ENCODE peak calls at places on chromosomes 1 and 21, in four cellular contexts. F is HepG2, Q is H1, O is K562. S is an unnamed sample.

GRCh38 chr1:178513278-178513983 is 522 bp downstream of the TEX35 start:
- DNase-seq in F (no peak), Q (no peak), O (no peak), S (no peak)

GRCh38 chr1:147264158-147264768 is 21.8 kb downstream of the CHD1L start:
- DNase-seq in F (no peak), Q (no peak), O (no peak), S (no peak)

GRCh38 chr1:97192872-97193572 is 471.4 kb downstream of the PTBP2 start:
- DNase-seq in F (no peak), Q (no peak), O (no peak), S (peak)

GRCh38 chr1:161092621-161093028 is 3.3 kb upstream of the NECTIN4 start:
- DNase-seq in F (no peak), Q (no peak), O (no peak), S (no peak)

GRCh38 chr21:35164971-35165483 is 115.9 kb upstream of the RUNX1 start:
- DNase-seq in F (no peak), Q (no peak), O (no peak), S (no peak)

GRCh38 chr1:104132386-104132973 is 382.8 kb downstream of the AMY1C start:
- DNase-seq in F (peak), Q (no peak), O (no peak), S (peak)

GRCh38 chr1:117365350-117366280 is 1.6 kb upstream of the MAN1A2 start:
- DNase-seq in F (no peak), Q (no peak), O (no peak), S (no peak)

GRCh38 chr1:178933709-178934573 is 63.1 kb upstream of the ANGPTL1 start:
- DNase-seq in F (no peak), Q (no peak), O (no peak), S (no peak)

GRCh38 chr1:204961765-204962419 is 81.1 kb upstream of the CNTN2 start:
- DNase-seq in F (no peak), Q (no peak), O (no peak), S (no peak)

DNA sequence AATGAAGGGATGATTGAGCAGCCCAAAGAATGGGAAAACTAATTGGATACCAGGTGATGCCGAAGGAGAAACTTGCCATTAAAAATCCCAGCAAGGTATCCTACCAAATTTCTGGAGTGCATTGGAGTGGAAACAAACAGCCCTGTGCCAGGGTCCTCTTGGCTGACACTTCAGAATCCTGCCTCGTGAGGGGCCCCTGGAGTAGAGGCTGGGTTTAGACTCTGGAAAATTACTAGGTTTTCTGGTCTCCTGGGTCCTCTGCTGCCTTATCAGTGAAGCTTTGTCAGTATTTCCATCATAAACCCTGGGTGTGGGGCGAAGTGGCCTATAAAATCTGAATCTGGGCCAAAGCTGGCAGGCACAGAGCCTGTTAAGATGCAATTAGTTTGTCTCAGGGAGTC is 289.1 kb upstream of the USP24 start:
- DNase-seq in F (no peak), Q (no peak), O (no peak), S (no peak)
- TF ChIP-seq SIN3A in F (no peak), Q (no peak), O (no peak), S (no peak)

GRCh38 chr1:70207492-70207891 is 2.1 kb upstream of the LRRC40 start:
- DNase-seq in F (no peak), Q (no peak), O (no peak), S (no peak)

GRCh38 chr1:70204139-70204538 is 1.2 kb downstream of the LRRC40 start:
- DNase-seq in F (no peak), Q (no peak), O (no peak), S (no peak)

GRCh38 chr1:70205076-70205436 is 323 bp downstream of the LRRC40 start:
- DNase-seq in F (no peak), Q (no peak), O (no peak), S (no peak)

GRCh38 chr1:70204578-70204977 is 801 bp downstream of the LRRC40 start:
- DNase-seq in F (no peak), Q (no peak), O (no peak), S (no peak)

DNA sequence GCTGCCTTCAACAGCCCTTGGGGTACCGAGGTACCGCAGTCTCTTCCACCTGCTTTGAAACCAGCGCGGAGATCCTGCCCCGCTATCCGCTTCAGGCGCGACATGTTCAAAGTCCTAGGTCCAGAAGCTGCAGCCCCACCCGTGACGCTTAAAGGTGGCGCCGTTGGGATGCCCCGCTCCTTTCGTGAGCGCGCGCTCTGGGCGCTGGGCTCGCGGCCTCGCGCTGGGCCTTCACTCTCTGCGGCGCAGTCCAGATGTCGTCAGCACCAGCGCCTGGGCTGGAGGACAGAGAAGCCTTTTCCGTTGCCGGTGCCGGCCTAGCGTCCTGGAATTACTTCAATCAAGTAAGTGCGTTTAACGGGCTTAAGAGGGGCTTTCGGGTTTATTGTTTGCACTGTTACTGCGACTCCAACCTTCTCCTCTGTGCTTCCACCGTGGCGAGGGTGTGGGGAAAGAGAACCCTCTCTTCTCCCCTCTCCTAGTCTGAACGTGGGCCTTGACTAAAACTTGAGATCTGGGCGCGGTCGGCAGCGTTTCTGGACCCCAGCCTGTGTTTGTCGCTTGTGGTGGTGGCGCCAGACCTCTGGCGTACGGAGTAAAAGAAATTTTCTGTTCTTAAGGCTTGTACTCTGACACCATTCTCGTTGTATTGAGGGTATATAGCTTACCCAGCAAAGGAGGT is at the start of gene LRRC40:
- DNase-seq in F (peak), Q (peak), O (peak), S (peak)
- TF ChIP-seq CTCF in F (no peak), Q (no peak), O (peak), S (no peak)

GRCh38 chr1:237478082-237478481 is 412.6 kb downstream of the ZP4 start:
- DNase-seq in F (no peak), Q (no peak), O (no peak), S (no peak)

GRCh38 chr1:237482777-237483176 is 407.9 kb downstream of the ZP4 start:
- DNase-seq in F (no peak), Q (no peak), O (no peak), S (no peak)

GRCh38 chr1:237473896-237474295 is 416.8 kb downstream of the ZP4 start:
- DNase-seq in F (no peak), Q (no peak), O (no peak), S (no peak)

GRCh38 chr1:237478842-237479241 is 411.9 kb downstream of the ZP4 start:
- DNase-seq in F (no peak), Q (no peak), O (no peak), S (no peak)
- TF ChIP-seq SIN3A in F (no peak), Q (no peak), O (no peak), S (no peak)

GRCh38 chr1:70719164-70719563 is 308.1 kb downstream of the CTH start:
- DNase-seq in F (no peak), Q (no peak), O (no peak), S (no peak)

GRCh38 chr1:70717211-70717610 is 306.1 kb downstream of the CTH start:
- DNase-seq in F (no peak), Q (no peak), O (no peak), S (no peak)

GRCh38 chr1:70720133-70720920 is 309.3 kb downstream of the CTH start:
- DNase-seq in F (no peak), Q (no peak), O (no peak), S (no peak)

GRCh38 chr1:70718086-70718630 is 307.1 kb downstream of the CTH start:
- DNase-seq in F (no peak), Q (no peak), O (no peak), S (no peak)

GRCh38 chr1:70717656-70718055 is 306.6 kb downstream of the CTH start:
- DNase-seq in F (no peak), Q (no peak), O (no peak), S (no peak)
- TF ChIP-seq CTCF in F (no peak), Q (no peak), O (no peak), S (no peak)